ENCODE peak calls at places on chromosomes 1 and 21, in eight cellular contexts. E is NCI-H2171 treated with DMSO at 0.1 percent for 48 hours, L is H9, R is foreskin fibroblast, P is ACHN, M is lung, B is epithelial cell of esophagus, H is mammary epithelial cell. V is an unnamed sample.

GRCh38 chr1:63317007-63317813 is 5.2 kb upstream of the FOXD3 start:
- DNase-seq in M (peak; percentile 70), P (peak; percentile 84), E (peak; percentile 76), B (peak; percentile 84), R (peak; percentile 67), L (peak; percentile 94), H (peak; percentile 68), V (peak; percentile 83)

GRCh38 chr1:157154940-157155514 is 16.8 kb upstream of the ETV3 start:
- DNase-seq in M (peak; percentile 75), H (peak; percentile 52), P (peak; percentile 46), L (no peak), R (peak; percentile 42), E (no peak), B (peak; percentile 47), V (peak; percentile 90)

GRCh38 chr1:31418626-31419025 is 5.6 kb downstream of the SERINC2 start:
- DNase-seq in R (peak; percentile 35), M (no peak), H (no peak), B (peak; percentile 44), P (no peak), E (no peak), L (no peak), V (no peak)

GRCh38 chr1:173666646-173667045 is 3.0 kb downstream of the ANKRD45 start:
- DNase-seq in B (peak; percentile 78), L (no peak), P (peak; percentile 12), R (peak; percentile 85), M (no peak), E (no peak), H (peak; percentile 59), V (no peak)

GRCh38 chr1:55446351-55446750 is 231.2 kb upstream of the USP24 start:
- DNase-seq in M (no peak), H (no peak), E (no peak), R (peak; percentile 68), B (peak; percentile 51), L (no peak), P (no peak), V (no peak)

GRCh38 chr1:232722626-232723025 is 82.6 kb upstream of the MAP10 start:
- DNase-seq in P (no peak), M (no peak), E (no peak), L (no peak), H (no peak), R (peak; percentile 4), B (peak; percentile 39), V (no peak)

GRCh38 chr1:226655251-226656163 is 83.6 kb downstream of the ITPKB start:
- DNase-seq in H (no peak), E (no peak), R (no peak), L (peak; percentile 63), M (no peak), B (no peak), P (no peak), V (no peak)

GRCh38 chr21:25837545-25838263 is 102.9 kb downstream of the GABPA start:
- DNase-seq in E (no peak), P (no peak), B (peak; percentile 39), L (no peak), H (peak; percentile 84), R (peak; percentile 74), M (no peak), V (no peak)

GRCh38 chr1:1989102-1989542 is 14.5 kb downstream of the CFAP74 start:
- DNase-seq in B (no peak), H (peak; percentile 38), M (no peak), R (no peak), L (no peak), E (no peak), P (no peak), V (no peak)

GRCh38 chr1:166740668-166741276 is 98.5 kb upstream of the POGK start:
- DNase-seq in E (no peak), B (no peak), H (no peak), R (no peak), L (no peak), P (no peak), M (no peak), V (no peak)

GRCh38 chr21:29238967-29239289 is 59.8 kb upstream of the BACH1 start:
- DNase-seq in E (no peak), L (no peak), H (no peak), B (no peak), P (no peak), M (no peak), R (peak; percentile 70), V (no peak)

GRCh38 chr1:48853006-48853405 is 76.3 kb upstream of the BEND5 start:
- DNase-seq in M (no peak), B (peak; percentile 90), E (no peak), P (peak; percentile 62), L (no peak), R (peak; percentile 95), H (peak; percentile 84), V (no peak)

GRCh38 chr1:197464039-197464438 is 196.0 kb downstream of the CRB1 start:
- DNase-seq in P (no peak), R (peak; percentile 72), B (peak; percentile 70), E (no peak), L (no peak), H (no peak), M (no peak), V (no peak)

GRCh38 chr1:245990315-245991022 is 516.6 kb downstream of the SMYD3 start:
- DNase-seq in M (no peak), P (no peak), L (no peak), H (no peak), B (no peak), R (no peak), E (no peak), V (no peak)

GRCh38 chr1:241499910-241500309 is 19.6 kb downstream of the FH start:
- DNase-seq in R (peak; percentile 80), E (peak; percentile 12), H (peak; percentile 19), P (peak; percentile 53), L (no peak), B (peak; percentile 51), M (no peak), V (peak; percentile 64)

GRCh38 chr1:221855156-221855555 is 113.3 kb upstream of the DUSP10 start:
- DNase-seq in E (no peak), R (peak; percentile 53), H (no peak), B (no peak), L (no peak), M (no peak), P (no peak), V (no peak)

GRCh38 chr1:31548899-31549806 is 27.2 kb upstream of the TINAGL1 start:
- DNase-seq in M (peak; percentile 91), R (peak; percentile 93), L (peak; percentile 87), E (peak; percentile 97), H (peak; percentile 89), P (peak; percentile 86), B (peak; percentile 90), V (peak; percentile 99)

GRCh38 chr21:25790122-25790951 is 55.6 kb downstream of the GABPA start:
- DNase-seq in L (no peak), P (peak; percentile 44), R (peak; percentile 60), M (no peak), E (peak; percentile 86), H (peak; percentile 27), B (peak; percentile 46), V (peak; percentile 16)

GRCh38 chr1:160567858-160568682 is 11.2 kb downstream of the CD84 start:
- DNase-seq in P (no peak), B (no peak), R (no peak), M (no peak), E (no peak), H (no peak), L (no peak), V (no peak)

GRCh38 chr1:226624526-226624925 is 76.0 kb downstream of the STUM start:
- DNase-seq in P (no peak), H (peak; percentile 87), R (peak; percentile 73), B (peak; percentile 95), E (no peak), M (no peak), L (no peak), V (no peak)